ENCODE peak calls at places on chromosome 14, in four cellular contexts. One of them, this sample, is unnamed.
A peak's percentile ranks its signal among the peaks of the same experiment; 100 is the strongest.

GRCh38 chr14:81591266-81591665 is 57.6 kb upstream of the SEL1L start:
- DNase-seq in uterus: no peak
- DNase-seq in left ventricle myocardium inferior: no peak
- DNase-seq in mammary epithelial cell: no peak
- DNase-seq in this sample: no peak

GRCh38 chr14:104099096-104100041 is 13.9 kb downstream of the ASPG start:
- DNase-seq in uterus: no peak
- DNase-seq in mammary epithelial cell: no peak
- DNase-seq in left ventricle myocardium inferior: no peak
- DNase-seq in this sample: no peak

GRCh38 chr14:92496458-92496857 is 17.1 kb upstream of the RIN3 start:
- DNase-seq in left ventricle myocardium inferior: no peak
- DNase-seq in mammary epithelial cell: no peak
- DNase-seq in uterus: no peak
- DNase-seq in this sample: no peak

GRCh38 chr14:100834441-100835277 is 8.7 kb downstream of the MEG3 start:
- DNase-seq in uterus: no peak
- DNase-seq in left ventricle myocardium inferior: no peak
- DNase-seq in mammary epithelial cell: no peak
- DNase-seq in this sample: no peak

GRCh38 chr14:57871487-57872080 is 5.7 kb upstream of the SLC35F4 start:
- DNase-seq in mammary epithelial cell: peak; percentile 33
- DNase-seq in uterus: no peak
- DNase-seq in left ventricle myocardium inferior: no peak
- DNase-seq in this sample: no peak

GRCh38 chr14:101821528-101821927 is 60.0 kb downstream of the PPP2R5C start:
- DNase-seq in mammary epithelial cell: no peak
- DNase-seq in left ventricle myocardium inferior: no peak
- DNase-seq in uterus: no peak
- DNase-seq in this sample: no peak

GRCh38 chr14:90409209-90409730 is 12.4 kb downstream of the CALM1 start:
- DNase-seq in uterus: peak; percentile 92
- DNase-seq in left ventricle myocardium inferior: peak; percentile 49
- DNase-seq in mammary epithelial cell: peak; percentile 79
- DNase-seq in this sample: peak; percentile 92

GRCh38 chr14:28055008-28055407 is 711.6 kb upstream of the FOXG1 start:
- DNase-seq in left ventricle myocardium inferior: no peak
- DNase-seq in uterus: no peak
- DNase-seq in mammary epithelial cell: no peak
- DNase-seq in this sample: no peak

GRCh38 chr14:74954232-74954946 is 1.0 kb downstream of the PGF start:
- DNase-seq in mammary epithelial cell: no peak
- DNase-seq in left ventricle myocardium inferior: no peak
- DNase-seq in uterus: no peak
- DNase-seq in this sample: no peak

GRCh38 chr14:48584031-48584430 is 908.6 kb upstream of the MDGA2 start:
- DNase-seq in mammary epithelial cell: peak; percentile 37
- DNase-seq in uterus: no peak
- DNase-seq in left ventricle myocardium inferior: no peak
- DNase-seq in this sample: no peak

GRCh38 chr14:33332497-33332896 is 393.8 kb downstream of the NPAS3 start:
- DNase-seq in mammary epithelial cell: no peak
- DNase-seq in left ventricle myocardium inferior: no peak
- DNase-seq in uterus: no peak
- DNase-seq in this sample: no peak

DNA sequence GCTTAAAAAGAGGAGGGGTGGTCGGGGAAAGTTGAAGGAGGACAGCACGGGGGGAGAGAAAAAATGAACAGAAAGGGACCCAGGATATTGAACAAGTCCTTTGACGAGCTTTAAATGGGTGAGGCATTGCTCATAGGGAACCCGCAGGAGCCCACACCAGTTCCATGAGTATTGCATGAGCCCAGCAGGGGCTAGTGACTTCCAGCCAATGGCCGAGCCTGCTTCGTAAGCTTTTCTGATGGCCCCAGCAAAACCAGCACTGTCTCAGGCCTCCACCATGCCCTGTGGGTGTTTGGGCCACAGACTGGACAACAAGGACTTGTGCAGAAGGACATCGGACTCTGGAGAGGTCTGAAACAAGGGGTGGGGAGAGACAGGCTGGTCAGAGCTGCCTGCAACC is 109.5 kb downstream of the ZFP36L1 start:
- DNase-seq in left ventricle myocardium inferior: no peak
- DNase-seq in uterus: no peak
- DNase-seq in mammary epithelial cell: no peak
- DNase-seq in this sample: no peak
- H3K4me1 ChIP-seq in left ventricle myocardium inferior: peaks cover 56% of the 10 kb centered on the region
- H3K4me1 ChIP-seq in uterus: peaks cover 19% of the 10 kb centered on the region
- H3K4me1 ChIP-seq in mammary epithelial cell: peaks cover 65% of the 10 kb centered on the region
- H3K4me1 ChIP-seq in this sample: peaks cover 53% of the 10 kb centered on the region

GRCh38 chr14:38197761-38198345 is 9.9 kb upstream of the SSTR1 start:
- DNase-seq in uterus: no peak
- DNase-seq in mammary epithelial cell: no peak
- DNase-seq in left ventricle myocardium inferior: no peak
- DNase-seq in this sample: no peak
- H3K4me1 ChIP-seq in uterus: no peaks in the 10 kb centered on the region
- H3K4me1 ChIP-seq in mammary epithelial cell: no peaks in the 10 kb centered on the region
- H3K4me1 ChIP-seq in left ventricle myocardium inferior: no peaks in the 10 kb centered on the region
- H3K4me1 ChIP-seq in this sample: no peaks in the 10 kb centered on the region

GRCh38 chr14:36660736-36661505 is 739 bp upstream of the PAX9 start:
- DNase-seq in mammary epithelial cell: no peak
- DNase-seq in uterus: no peak
- DNase-seq in left ventricle myocardium inferior: no peak
- DNase-seq in this sample: no peak
- H3K4me1 ChIP-seq in mammary epithelial cell: peaks cover 25% of the 10 kb centered on the region
- H3K4me1 ChIP-seq in uterus: peaks cover 16% of the 10 kb centered on the region
- H3K4me1 ChIP-seq in left ventricle myocardium inferior: peaks cover 79% of the 10 kb centered on the region
- H3K4me1 ChIP-seq in this sample: peaks cover 63% of the 10 kb centered on the region

GRCh38 chr14:69252851-69253250 is 7.1 kb upstream of the GALNT16 start:
- DNase-seq in uterus: no peak
- DNase-seq in left ventricle myocardium inferior: no peak
- DNase-seq in mammary epithelial cell: no peak
- DNase-seq in this sample: no peak
- H3K4me1 ChIP-seq in uterus: no peaks in the 10 kb centered on the region
- H3K4me1 ChIP-seq in left ventricle myocardium inferior: peaks cover 17% of the 10 kb centered on the region
- H3K4me1 ChIP-seq in mammary epithelial cell: no peaks in the 10 kb centered on the region
- H3K4me1 ChIP-seq in this sample: peaks cover 8% of the 10 kb centered on the region

GRCh38 chr14:61501714-61502458 is 180.5 kb downstream of the PRKCH start:
- DNase-seq in left ventricle myocardium inferior: no peak
- DNase-seq in uterus: no peak
- DNase-seq in mammary epithelial cell: no peak
- DNase-seq in this sample: no peak
- H3K4me1 ChIP-seq in left ventricle myocardium inferior: peaks cover 45% of the 10 kb centered on the region
- H3K4me1 ChIP-seq in uterus: no peaks in the 10 kb centered on the region
- H3K4me1 ChIP-seq in mammary epithelial cell: peaks cover 20% of the 10 kb centered on the region
- H3K4me1 ChIP-seq in this sample: peaks cover 23% of the 10 kb centered on the region

GRCh38 chr14:34374998-34375740 is 86.9 kb downstream of the SPTSSA start:
- DNase-seq in uterus: no peak
- DNase-seq in mammary epithelial cell: peak; percentile 84
- DNase-seq in left ventricle myocardium inferior: no peak
- DNase-seq in this sample: no peak
- H3K4me1 ChIP-seq in uterus: no peaks in the 10 kb centered on the region
- H3K4me1 ChIP-seq in mammary epithelial cell: peaks cover 22% of the 10 kb centered on the region
- H3K4me1 ChIP-seq in left ventricle myocardium inferior: peaks cover 1% of the 10 kb centered on the region
- H3K4me1 ChIP-seq in this sample: peaks cover 10% of the 10 kb centered on the region

GRCh38 chr14:52922656-52923055 is 28.2 kb downstream of the FERMT2 start:
- DNase-seq in uterus: no peak
- DNase-seq in mammary epithelial cell: peak; percentile 61
- DNase-seq in left ventricle myocardium inferior: no peak
- DNase-seq in this sample: no peak
- H3K4me1 ChIP-seq in uterus: peaks cover 23% of the 10 kb centered on the region
- H3K4me1 ChIP-seq in mammary epithelial cell: peaks cover 12% of the 10 kb centered on the region
- H3K4me1 ChIP-seq in left ventricle myocardium inferior: peaks cover 100% of the 10 kb centered on the region
- H3K4me1 ChIP-seq in this sample: peaks cover 100% of the 10 kb centered on the region

DNA sequence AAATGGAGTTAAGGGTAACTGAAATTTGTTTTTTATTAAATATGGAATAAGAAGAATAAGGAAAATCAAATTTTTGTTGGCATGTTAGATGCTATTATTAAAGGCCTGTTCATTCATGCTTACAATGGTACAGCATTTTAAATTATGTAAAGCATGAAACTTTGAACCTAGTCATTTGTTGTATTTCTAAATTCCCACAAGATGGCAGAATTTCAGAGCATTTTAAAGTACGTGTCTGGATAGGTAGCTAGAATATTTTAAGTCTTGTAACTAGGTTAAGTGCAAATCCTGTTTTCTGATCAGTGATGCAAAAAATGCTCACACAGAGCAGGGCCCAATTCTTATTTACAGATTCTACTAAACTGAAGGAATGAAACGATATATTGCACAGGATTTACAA is 585.6 kb upstream of the MIS18BP1 start:
- DNase-seq in uterus: no peak
- DNase-seq in mammary epithelial cell: peak; percentile 6
- DNase-seq in left ventricle myocardium inferior: no peak
- DNase-seq in this sample: no peak
- H3K4me1 ChIP-seq in uterus: no peaks in the 10 kb centered on the region
- H3K4me1 ChIP-seq in mammary epithelial cell: no peaks in the 10 kb centered on the region
- H3K4me1 ChIP-seq in left ventricle myocardium inferior: no peaks in the 10 kb centered on the region
- H3K4me1 ChIP-seq in this sample: no peaks in the 10 kb centered on the region

DNA sequence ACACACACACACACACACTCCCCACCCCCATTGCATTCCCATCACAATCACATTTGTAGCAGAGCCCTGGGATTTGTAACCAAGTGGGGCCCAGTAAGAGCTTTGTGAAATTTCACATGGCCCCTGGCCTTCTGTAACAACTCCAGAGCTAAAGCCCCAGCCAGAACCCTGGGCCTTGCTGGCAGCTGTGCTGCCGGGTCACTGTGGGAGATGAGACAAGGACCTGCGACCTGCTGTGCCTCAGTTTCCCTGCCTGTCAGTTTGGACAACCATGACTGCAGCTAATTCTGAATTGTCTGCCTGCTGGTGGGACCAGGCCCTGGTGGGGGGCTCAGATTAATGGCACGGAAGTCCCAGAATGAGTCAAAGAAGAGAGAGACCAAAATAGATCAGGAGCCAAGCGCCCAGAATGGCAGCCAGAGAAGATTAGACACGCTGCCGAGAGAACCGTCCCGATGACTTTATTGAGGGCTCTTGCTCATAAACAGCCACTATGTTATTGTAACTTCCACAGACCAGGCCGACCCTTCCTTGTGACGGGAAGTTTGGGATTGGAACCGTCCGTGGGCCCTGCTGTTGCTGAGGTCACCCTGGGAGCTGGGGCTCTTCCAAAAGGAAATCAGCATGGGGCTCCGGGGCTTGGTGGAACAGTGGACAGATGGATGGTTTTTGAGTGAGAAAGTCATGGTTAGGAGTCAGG is 123.1 kb downstream of the ZFP36L1 start:
- DNase-seq in uterus: peak; percentile 33
- DNase-seq in mammary epithelial cell: no peak
- DNase-seq in left ventricle myocardium inferior: no peak
- DNase-seq in this sample: no peak
- H3K4me1 ChIP-seq in uterus: peaks cover 12% of the 10 kb centered on the region
- H3K4me1 ChIP-seq in mammary epithelial cell: peaks cover 10% of the 10 kb centered on the region
- H3K4me1 ChIP-seq in left ventricle myocardium inferior: peaks cover 77% of the 10 kb centered on the region
- H3K4me1 ChIP-seq in this sample: peaks cover 85% of the 10 kb centered on the region

This sample was measured in esophagus muscularis mucosa.